ENCODE peak calls at places on chromosomes 2 and 18, in nine cellular contexts. I is RWPE1, J is AG09309, N is foreskin fibroblast, R is A549, T is fibroblast of mammary gland, U is GM12865, V is mucosa of descending colon, S is bronchial epithelial cell. A is an unnamed sample.

GRCh38 chr2:177551989-177552413 is 159.4 kb downstream of the AGPS start:
- DNase-seq in T (peak), J (no peak), N (peak), R (no peak), U (no peak), S (no peak), I (no peak), V (no peak), A (no peak)

GRCh38 chr2:177778472-177778871 is 294.1 kb downstream of the PDE11A start:
- DNase-seq in J (no peak), I (no peak), R (no peak), U (no peak), N (no peak), S (no peak), T (no peak), V (no peak), A (no peak)

GRCh38 chr2:39550701-39551285 is 113.7 kb upstream of the MAP4K3 start:
- DNase-seq in V (no peak), N (peak), T (no peak), U (no peak), S (peak), I (no peak), J (no peak), R (no peak), A (no peak)

GRCh38 chr2:212928681-212929080 is 222.7 kb downstream of the IKZF2 start:
- DNase-seq in J (peak), V (no peak), N (peak), U (no peak), S (no peak), T (peak), I (no peak), R (no peak), A (no peak)

GRCh38 chr2:239429473-239430350 is 28.9 kb upstream of the HDAC4 start:
- DNase-seq in U (no peak), I (no peak), T (peak), R (no peak), S (no peak), V (no peak), N (peak), J (no peak), A (no peak)

GRCh38 chr2:121965666-121966065 is 210.2 kb downstream of the TSN start:
- DNase-seq in S (no peak), N (no peak), V (no peak), U (no peak), T (no peak), R (no peak), I (no peak), J (no peak), A (no peak)

GRCh38 chr18:38539373-38539772 is 973.8 kb upstream of the CELF4 start:
- DNase-seq in S (no peak), U (no peak), N (no peak), R (no peak), V (no peak), T (no peak), J (no peak), I (no peak), A (no peak)

GRCh38 chr18:3261393-3262233 is at the start of gene MYL12B:
- DNase-seq in R (peak), N (peak), V (peak), I (peak), S (peak), U (peak), T (peak), J (no peak), A (peak)

GRCh38 chr2:200575957-200576356 is 9.9 kb upstream of the AOX1 start:
- DNase-seq in S (peak), T (peak), N (peak), J (no peak), R (no peak), U (peak), V (no peak), I (peak), A (peak)

GRCh38 chr2:221268631-221269030 is 303.5 kb downstream of the EPHA4 start:
- DNase-seq in R (no peak), T (no peak), J (no peak), N (no peak), U (no peak), I (no peak), V (no peak), S (no peak), A (no peak)

GRCh38 chr2:168300460-168300859 is 53.1 kb upstream of the STK39 start:
- DNase-seq in N (peak), T (peak), R (no peak), S (peak), V (no peak), J (peak), I (no peak), U (no peak), A (no peak)

GRCh38 chr2:188414412-188414811 is 122.7 kb downstream of the GULP1 start:
- DNase-seq in R (peak), N (peak), S (no peak), J (no peak), U (no peak), I (no peak), V (no peak), T (peak), A (no peak)

DNA sequence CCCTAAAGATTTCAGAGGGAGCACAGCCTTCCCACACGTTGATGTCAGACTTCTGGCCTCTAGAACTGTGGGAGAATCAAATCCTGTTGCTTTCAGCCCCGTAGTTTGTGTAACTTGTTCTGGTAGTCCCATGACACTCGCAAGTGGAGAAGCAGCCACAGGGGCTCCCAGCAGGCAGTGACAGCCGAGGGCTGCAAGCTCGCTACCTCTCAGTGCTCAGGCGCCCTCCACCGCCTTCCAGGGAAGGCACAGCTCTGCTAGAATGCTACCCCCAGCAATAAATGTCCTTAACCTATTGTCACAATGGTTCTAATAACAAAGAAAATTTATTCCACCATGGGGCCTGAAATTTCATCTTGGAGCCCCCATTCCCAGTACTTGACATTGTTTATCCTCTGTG is 143.1 kb upstream of the ZNF236 start:
- DNase-seq in T (no peak), N (no peak), S (no peak), R (no peak), J (no peak), U (no peak), V (no peak), I (no peak), A (no peak)
- TF ChIP-seq CTCF in T (no peak), N (no peak), S (no peak), R (no peak), J (no peak), U (no peak), V (no peak), I (no peak), A (no peak)

DNA sequence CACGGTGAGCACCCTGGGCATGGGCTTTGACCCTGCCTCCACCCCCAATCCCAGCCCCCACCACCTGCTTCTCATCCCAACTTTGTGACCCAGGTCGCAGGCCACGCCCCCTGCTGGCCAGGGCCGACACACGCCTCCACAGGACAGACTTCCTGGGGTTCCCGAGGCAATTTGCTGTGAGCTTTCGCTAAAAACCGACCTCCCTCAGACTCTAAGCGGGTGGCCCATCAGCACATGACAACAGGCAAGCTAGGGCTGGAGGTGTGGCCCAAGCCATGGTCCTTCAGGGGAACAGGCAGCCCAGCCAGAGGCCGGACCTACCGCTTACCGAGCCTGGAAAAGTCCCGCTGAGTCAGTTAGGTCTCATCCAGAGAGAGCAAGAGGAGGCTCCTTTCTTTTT is 31.9 kb downstream of the C1QL2 start:
- DNase-seq in R (peak), U (peak), I (peak), N (peak), S (peak), T (peak), V (no peak), J (no peak), A (no peak)
- TF ChIP-seq CTCF in R (peak), U (peak), I (peak), N (peak), S (peak), T (peak), V (peak), J (peak), A (peak)

DNA sequence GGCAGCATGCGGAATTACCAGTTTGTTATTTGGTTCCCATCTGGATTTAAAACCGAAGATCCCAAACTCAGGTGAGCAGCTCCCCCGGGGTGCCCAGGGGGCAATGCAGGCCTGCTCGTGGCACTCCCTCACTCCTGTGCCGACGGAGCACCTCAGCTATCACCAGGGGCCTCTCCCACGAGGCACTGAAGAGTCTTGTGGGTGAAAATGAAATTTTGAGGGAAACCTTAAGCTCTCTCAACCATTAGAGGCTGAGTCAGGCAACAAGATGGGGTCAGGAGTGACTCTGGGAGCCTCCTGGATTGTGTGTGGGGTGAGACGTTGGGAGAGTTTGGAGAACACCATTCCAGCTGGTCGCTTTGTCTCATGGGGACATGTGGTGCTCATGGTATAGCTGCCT is 189.0 kb downstream of the PRKCE start:
- DNase-seq in T (no peak), I (no peak), J (no peak), U (peak), R (no peak), N (no peak), S (no peak), V (no peak), A (no peak)
- TF ChIP-seq CTCF in T (no peak), I (no peak), J (no peak), U (no peak), R (no peak), N (no peak), S (no peak), V (no peak), A (no peak)

DNA sequence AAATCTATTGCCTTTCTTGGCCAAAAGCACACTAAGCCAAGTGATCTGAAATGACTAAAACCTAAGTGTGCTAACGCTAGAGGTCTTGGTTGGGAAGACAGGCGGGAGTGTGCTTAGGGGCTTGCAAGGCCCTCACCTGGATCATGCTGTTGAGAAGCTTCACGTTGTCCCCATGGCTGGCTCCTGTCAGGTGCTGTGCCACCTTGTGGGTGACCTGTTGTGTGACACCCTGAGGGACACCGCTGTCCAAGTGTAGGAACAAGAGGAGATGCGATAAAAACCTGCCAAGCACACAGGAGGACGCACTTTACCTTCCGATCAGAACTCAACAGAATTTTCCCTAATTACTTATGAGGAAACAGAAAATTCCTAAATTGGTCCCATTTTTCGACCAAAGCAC is 50.8 kb downstream of the EPG5 start:
- DNase-seq in T (no peak), I (no peak), N (no peak), R (no peak), J (no peak), S (no peak), V (no peak), U (peak), A (no peak)
- TF ChIP-seq CTCF in T (no peak), I (no peak), N (no peak), R (no peak), J (no peak), S (peak), V (no peak), U (peak), A (no peak)

DNA sequence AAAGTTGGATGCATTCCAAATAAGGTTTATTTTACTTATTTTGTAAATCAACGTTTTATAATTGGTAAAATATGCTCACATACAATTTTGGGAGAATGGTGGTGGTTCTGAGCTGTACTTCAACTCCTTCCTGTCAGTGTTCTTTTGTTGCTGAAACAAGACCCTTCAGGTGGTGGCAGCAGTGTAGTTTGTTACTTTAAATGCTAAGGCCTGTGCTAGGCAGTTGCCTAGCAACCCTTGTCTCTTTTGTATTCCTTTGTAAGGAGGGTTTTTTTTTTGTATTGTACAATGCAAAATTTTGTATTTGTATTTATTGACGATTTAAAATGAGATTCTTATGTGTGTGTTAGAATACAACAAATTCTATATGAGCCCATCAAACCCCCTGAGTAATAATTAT is 166.0 kb upstream of the FAM98A start:
- DNase-seq in J (no peak), U (no peak), S (no peak), R (no peak), V (no peak), I (no peak), N (no peak), T (no peak), A (no peak)
- TF ChIP-seq CTCF in J (no peak), U (no peak), S (no peak), R (no peak), V (no peak), I (no peak), N (no peak), T (no peak), A (no peak)

DNA sequence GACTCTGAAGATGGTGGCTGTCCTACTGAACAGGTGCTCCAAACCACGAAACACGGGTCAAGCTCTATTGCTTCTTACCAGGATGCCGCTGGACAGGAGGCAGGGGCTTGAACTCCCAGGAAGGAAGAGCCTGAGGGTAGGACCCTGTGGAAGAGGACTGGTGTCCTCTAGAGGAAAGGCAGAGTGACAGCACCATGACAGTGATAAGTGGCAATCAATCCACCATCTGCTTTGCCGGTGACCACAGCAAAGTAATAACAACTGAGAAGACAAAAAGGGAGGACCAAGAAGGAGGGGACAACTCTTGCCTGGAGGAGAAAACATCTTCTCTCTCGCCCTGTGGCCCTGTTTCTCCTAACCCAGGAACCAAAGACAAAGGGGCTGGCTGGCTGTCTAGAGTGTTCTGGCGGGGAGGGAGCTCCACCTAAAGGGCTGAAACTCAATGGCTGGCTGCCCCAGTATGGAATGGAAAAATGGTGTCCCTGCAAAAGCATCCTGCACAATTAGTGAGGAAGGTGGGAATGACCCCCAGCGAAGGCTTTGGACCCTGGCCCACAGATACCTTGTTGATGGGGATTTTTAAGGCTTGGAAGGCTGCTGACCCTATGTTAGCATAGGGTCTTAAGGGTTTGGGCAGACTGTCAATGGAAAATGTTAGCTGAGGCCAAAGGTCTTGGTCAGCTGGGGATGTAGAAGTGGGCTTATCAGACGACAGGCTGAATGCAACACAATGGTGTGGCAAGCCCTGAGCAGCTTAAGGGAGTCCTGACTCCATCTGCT is 35.4 kb downstream of the PROC start:
- DNase-seq in N (peak), V (no peak), R (no peak), T (peak), I (no peak), U (peak), J (no peak), S (no peak), A (no peak)
- TF ChIP-seq CTCF in N (peak), V (no peak), R (no peak), T (peak), I (no peak), U (peak), J (peak), S (peak), A (peak)

DNA sequence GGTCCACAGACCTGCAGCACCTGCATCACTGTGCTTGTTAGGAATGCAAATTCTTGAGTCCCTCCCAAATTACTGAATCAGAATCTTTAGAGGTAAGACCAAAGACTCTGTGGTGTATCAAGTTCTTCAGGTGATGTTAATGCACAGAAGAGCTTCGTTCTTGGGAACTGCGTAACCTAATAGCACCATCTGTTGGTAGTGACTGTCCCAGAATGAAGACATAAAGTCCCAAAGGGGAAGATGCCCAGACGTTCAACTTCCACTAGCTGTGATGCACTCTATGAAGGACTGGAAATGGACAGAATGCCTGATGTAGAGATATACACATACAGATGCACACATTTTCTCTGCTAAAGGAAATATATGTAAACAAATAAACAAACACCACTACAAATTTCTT is 576.0 kb downstream of the LRP1B start:
- DNase-seq in I (no peak), J (no peak), V (no peak), U (peak), S (peak), T (peak), N (peak), R (peak), A (peak)
- TF ChIP-seq CTCF in I (no peak), J (peak), V (no peak), U (peak), S (peak), T (peak), N (peak), R (peak), A (peak)

GRCh38 chr2:67667054-67667908 is 270.1 kb downstream of the ETAA1 start:
- DNase-seq in V (no peak), S (no peak), N (no peak), I (no peak), J (peak), T (no peak), R (no peak), U (no peak), A (no peak)
- TF ChIP-seq CTCF in V (no peak), S (no peak), N (no peak), I (no peak), J (no peak), T (no peak), R (no peak), U (no peak), A (no peak)

GRCh38 chr18:69590150-69590549 is 189.5 kb downstream of the DOK6 start:
- DNase-seq in I (no peak), N (peak), S (no peak), V (no peak), J (no peak), U (no peak), T (peak), R (no peak), A (no peak)

GRCh38 chr18:69584429-69584828 is 183.7 kb downstream of the DOK6 start:
- DNase-seq in S (no peak), R (no peak), V (no peak), J (no peak), T (no peak), N (no peak), U (no peak), I (no peak), A (no peak)

GRCh38 chr18:69586581-69586980 is 185.9 kb downstream of the DOK6 start:
- DNase-seq in U (no peak), S (no peak), T (no peak), N (no peak), V (no peak), J (no peak), R (no peak), I (no peak), A (no peak)

GRCh38 chr18:69585696-69586095 is 185.0 kb downstream of the DOK6 start:
- DNase-seq in I (no peak), T (no peak), S (no peak), V (no peak), U (no peak), J (no peak), N (no peak), R (no peak), A (no peak)

GRCh38 chr18:69588301-69588700 is 187.6 kb downstream of the DOK6 start:
- DNase-seq in I (no peak), U (no peak), T (no peak), N (no peak), J (no peak), V (no peak), S (no peak), R (no peak), A (no peak)
- TF ChIP-seq CTCF in I (no peak), U (no peak), T (no peak), N (no peak), J (no peak), V (no peak), S (no peak), R (no peak), A (no peak)

DNA sequence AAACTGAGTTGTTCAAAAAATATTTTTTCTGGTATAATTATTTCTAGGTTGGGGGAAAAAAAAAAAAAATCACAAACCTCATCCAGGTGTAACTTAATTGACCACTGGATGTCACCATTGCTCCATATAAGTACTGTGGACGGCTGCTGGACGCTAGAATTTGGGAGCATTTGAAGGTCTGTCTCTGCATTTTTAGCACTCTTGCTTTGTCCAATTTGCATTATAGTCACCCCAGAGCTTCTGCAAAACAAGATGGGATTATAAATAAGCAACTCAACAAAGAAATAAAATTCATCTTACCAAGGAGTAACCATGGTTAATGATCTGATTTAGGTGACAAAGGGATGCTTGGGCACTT is 83.7 kb downstream of the HRH4 start:
- DNase-seq in R (peak), J (no peak), V (no peak), U (peak), T (peak), I (peak), N (peak), S (peak), A (no peak)
- TF ChIP-seq CTCF in R (peak), J (peak), V (no peak), U (peak), T (peak), I (peak), N (peak), S (peak), A (peak)

A was measured in HFFc6.